ENCODE peak calls at places on chromosomes 16 and 17, in five cellular contexts. P is ascending aorta; X is NCI-H1092 treated with DMSO at 0.1 percent for 48 hours; R is stimulated activated CD4-positive, alpha-beta T cell treated with anti-CD3 and anti-CD28 coated beads, Interleukin-15, amount 100 ng/mL, for 1 hour; O is heart left ventricle. D is an unnamed sample.

GRCh38 chr17:42857389-42857788 is 6.4 kb downstream of the AOC3 start:
- DNase-seq in X (no peak), P (no peak), R (no peak), O (no peak), D (no peak)

GRCh38 chr16:30778549-30779244 is 8.3 kb downstream of the ZNF629 start:
- DNase-seq in P (no peak), R (no peak), O (no peak), X (no peak), D (no peak)

GRCh38 chr17:15395091-15395490 is 53.7 kb upstream of the TEKT3 start:
- DNase-seq in X (no peak), O (no peak), P (no peak), R (no peak), D (no peak)

GRCh38 chr16:14004031-14004718 is 66.9 kb upstream of the MRTFB start:
- DNase-seq in O (peak), X (no peak), P (peak), R (no peak), D (no peak)

GRCh38 chr17:82127704-82128103 is 29.7 kb upstream of the FASN start:
- DNase-seq in R (no peak), X (no peak), P (no peak), O (no peak), D (peak)

GRCh38 chr16:87086156-87086555 is 231.0 kb downstream of the C16orf95 start:
- DNase-seq in R (no peak), O (no peak), X (no peak), P (no peak), D (no peak)

GRCh38 chr17:57694051-57694450 is 51.0 kb downstream of the CCDC182 start:
- DNase-seq in O (no peak), R (no peak), X (no peak), P (no peak), D (no peak)

GRCh38 chr17:63474174-63474913 is 2.5 kb upstream of the ACE start:
- DNase-seq in O (peak), P (no peak), X (peak), R (no peak), D (no peak)

GRCh38 chr17:75001915-75002843 is 10.3 kb upstream of the MRPL58 start:
- DNase-seq in R (no peak), X (no peak), P (no peak), O (no peak), D (no peak)

GRCh38 chr16:73032548-73033270 is 15.2 kb downstream of the ZFHX3 start:
- DNase-seq in P (no peak), O (no peak), X (peak), R (no peak), D (no peak)

GRCh38 chr16:68909099-68909733 is 65.9 kb downstream of the TANGO6 start:
- DNase-seq in P (no peak), O (no peak), R (no peak), X (no peak), D (no peak)

GRCh38 chr17:7352910-7353635 is 1.1 kb downstream of the KCTD11 start:
- DNase-seq in O (no peak), R (no peak), X (no peak), P (no peak), D (no peak)

GRCh38 chr17:13597723-13598347 is 3.9 kb downstream of the HS3ST3A1 start:
- DNase-seq in R (no peak), X (peak), O (peak), P (no peak), D (peak)

GRCh38 chr17:1515640-1516402 is 591 bp downstream of the INPP5K start:
- DNase-seq in O (peak), R (no peak), P (peak), X (peak), D (peak)

GRCh38 chr17:29855686-29856085 is 74.3 kb downstream of the SSH2 start:
- DNase-seq in X (no peak), R (no peak), P (no peak), O (no peak), D (no peak)

GRCh38 chr17:81867952-81868673 is 3.0 kb downstream of the ARHGDIA start:
- DNase-seq in X (no peak), P (no peak), R (no peak), O (no peak), D (no peak)

GRCh38 chr17:76247304-76247703 is 7.0 kb upstream of the RNF157 start:
- DNase-seq in O (no peak), X (no peak), P (no peak), R (no peak), D (no peak)

GRCh38 chr16:81266680-81267095 is 28.2 kb downstream of the BCO1 start:
- DNase-seq in R (no peak), X (peak), O (no peak), P (no peak), D (no peak)

GRCh38 chr17:13024033-13024432 is 6.2 kb upstream of the ELAC2 start:
- DNase-seq in R (no peak), P (no peak), X (peak), O (no peak), D (no peak)

GRCh38 chr17:3754458-3755334 is 31.0 kb downstream of the HASPIN start:
- DNase-seq in X (peak), O (no peak), P (no peak), R (peak), D (peak)

GRCh38 chr17:47945529-47946508 is 4.4 kb downstream of the PNPO start:
- DNase-seq in X (no peak), O (no peak), R (no peak), P (no peak), D (no peak)

GRCh38 chr16:66159987-66160386 is 206.5 kb upstream of the CDH5 start:
- DNase-seq in R (no peak), O (no peak), P (no peak), X (no peak), D (no peak)

GRCh38 chr16:72234372-72234771 is 62.4 kb upstream of the PMFBP1 start:
- DNase-seq in R (no peak), X (no peak), P (no peak), O (no peak), D (no peak)

GRCh38 chr17:49438439-49438861 is 23.8 kb upstream of the PHB1 start:
- DNase-seq in R (no peak), P (no peak), X (no peak), O (no peak), D (no peak)

GRCh38 chr17:56351675-56352074 is 198.4 kb downstream of the ANKFN1 start:
- DNase-seq in O (no peak), R (no peak), P (no peak), X (peak), D (no peak)

GRCh38 chr16:20089246-20089965 is 15.7 kb upstream of the GPR139 start:
- DNase-seq in X (no peak), R (no peak), P (no peak), O (no peak), D (no peak)

GRCh38 chr17:61782683-61783082 is 80.6 kb downstream of the BRIP1 start:
- DNase-seq in P (no peak), X (no peak), O (no peak), R (no peak), D (no peak)

GRCh38 chr16:24198807-24199533 is 57.2 kb upstream of the CACNG3 start:
- DNase-seq in R (no peak), P (no peak), O (no peak), X (no peak), D (no peak)

GRCh38 chr16:75599452-75600277 is 23.4 kb downstream of the ADAT1 start:
- DNase-seq in O (no peak), X (no peak), P (no peak), R (no peak), D (no peak)

GRCh38 chr16:29784901-29785500 is 5.5 kb upstream of the KIF22 start:
- DNase-seq in P (peak), R (peak), X (no peak), O (peak), D (peak)